ENCODE peak calls at places on chromosomes 7 and 10, in six cellular contexts. V is psoas muscle, R is neural crest cell, T is PC-3, O is pancreas, H is right lobe of liver. U is an unnamed sample.

GRCh38 chr7:133674079-133674478 is 421.2 kb downstream of the EXOC4 start:
- DNase-seq in V (no peak), R (no peak), T (no peak), O (no peak), H (no peak), U (no peak)

GRCh38 chr7:84238611-84239010 is 44.0 kb upstream of the SEMA3A start:
- DNase-seq in V (no peak), R (no peak), T (no peak), O (no peak), H (no peak), U (no peak)

GRCh38 chr7:80781561-80781979 is 137.3 kb downstream of the SEMA3C start:
- DNase-seq in V (no peak), R (no peak), T (peak), O (no peak), H (no peak), U (no peak)

GRCh38 chr10:132677905-132678298 is 108.0 kb downstream of the NKX6-2 start:
- DNase-seq in V (peak), R (no peak), T (no peak), O (no peak), H (peak), U (no peak)

GRCh38 chr10:28375399-28376354 is 72.8 kb upstream of the MPP7 start:
- DNase-seq in V (no peak), R (no peak), T (peak), O (no peak), H (no peak), U (no peak)

GRCh38 chr10:79292789-79293746 is 54.2 kb upstream of the PPIF start:
- DNase-seq in V (no peak), R (no peak), T (peak), O (no peak), H (no peak), U (peak)

GRCh38 chr10:132643709-132644543 is 106.3 kb downstream of the INPP5A start:
- DNase-seq in V (peak), R (no peak), T (no peak), O (no peak), H (peak), U (no peak)

GRCh38 chr10:19738440-19738839 is 77.8 kb upstream of the PLXDC2 start:
- DNase-seq in V (no peak), R (no peak), T (no peak), O (no peak), H (no peak), U (no peak)

GRCh38 chr10:117162093-117163021 is 24.3 kb upstream of the VAX1 start:
- DNase-seq in V (no peak), R (no peak), T (no peak), O (no peak), H (no peak), U (no peak)

GRCh38 chr7:40673285-40673684 is 538.5 kb downstream of the SUGCT start:
- DNase-seq in V (no peak), R (no peak), T (peak), O (no peak), H (no peak), U (no peak)

GRCh38 chr7:105480931-105481330 is 41.1 kb downstream of the PUS7 start:
- DNase-seq in V (no peak), R (no peak), T (no peak), O (no peak), H (no peak), U (no peak)

GRCh38 chr7:55526770-55527169 is 45.5 kb downstream of the VOPP1 start:
- DNase-seq in V (no peak), R (no peak), T (no peak), O (no peak), H (no peak), U (no peak)

GRCh38 chr7:132469264-132469663 is 107.0 kb downstream of the PLXNA4 start:
- DNase-seq in V (no peak), R (no peak), T (peak), O (no peak), H (no peak), U (no peak)

GRCh38 chr7:150732786-150733733 is 4.2 kb upstream of the GIMAP5 start:
- DNase-seq in V (no peak), R (no peak), T (no peak), O (no peak), H (no peak), U (no peak)

GRCh38 chr7:143929224-143929920 is 5.7 kb upstream of the OR2F2 start:
- DNase-seq in V (no peak), R (no peak), T (peak), O (no peak), H (no peak), U (no peak)

GRCh38 chr10:88897019-88897853 is 17.2 kb downstream of the STAMBPL1 start:
- DNase-seq in V (no peak), R (no peak), T (no peak), O (no peak), H (no peak), U (no peak)

GRCh38 chr10:29828440-29828894 is 193.7 kb upstream of the SVIL start:
- DNase-seq in V (no peak), R (no peak), T (no peak), O (no peak), H (no peak), U (no peak)

GRCh38 chr10:88944813-88945212 is 7.8 kb downstream of the ACTA2 start:
- DNase-seq in V (no peak), R (no peak), T (no peak), O (no peak), H (no peak), U (no peak)

GRCh38 chr10:75607576-75607975 is 176.2 kb downstream of the LRMDA start:
- DNase-seq in V (no peak), R (no peak), T (no peak), O (no peak), H (no peak), U (no peak)

GRCh38 chr10:112687647-112688046 is 240.6 kb downstream of the VTI1A start:
- DNase-seq in V (no peak), R (no peak), T (peak), O (no peak), H (no peak), U (no peak)

GRCh38 chr7:92955081-92955480 is 118.7 kb upstream of the CDK6 start:
- DNase-seq in V (no peak), R (no peak), T (peak), O (no peak), H (no peak), U (no peak)

GRCh38 chr7:38223311-38223710 is 45.3 kb downstream of the STARD3NL start:
- DNase-seq in V (no peak), R (no peak), T (no peak), O (no peak), H (no peak), U (no peak)

GRCh38 chr7:38224392-38224791 is 46.3 kb downstream of the STARD3NL start:
- DNase-seq in V (no peak), R (no peak), T (no peak), O (no peak), H (no peak), U (no peak)

GRCh38 chr7:38220452-38220851 is 42.4 kb downstream of the STARD3NL start:
- DNase-seq in V (no peak), R (no peak), T (no peak), O (no peak), H (no peak), U (no peak)

GRCh38 chr7:38217672-38218071 is 39.6 kb downstream of the STARD3NL start:
- DNase-seq in V (no peak), R (no peak), T (no peak), O (no peak), H (no peak), U (no peak)

DNA sequence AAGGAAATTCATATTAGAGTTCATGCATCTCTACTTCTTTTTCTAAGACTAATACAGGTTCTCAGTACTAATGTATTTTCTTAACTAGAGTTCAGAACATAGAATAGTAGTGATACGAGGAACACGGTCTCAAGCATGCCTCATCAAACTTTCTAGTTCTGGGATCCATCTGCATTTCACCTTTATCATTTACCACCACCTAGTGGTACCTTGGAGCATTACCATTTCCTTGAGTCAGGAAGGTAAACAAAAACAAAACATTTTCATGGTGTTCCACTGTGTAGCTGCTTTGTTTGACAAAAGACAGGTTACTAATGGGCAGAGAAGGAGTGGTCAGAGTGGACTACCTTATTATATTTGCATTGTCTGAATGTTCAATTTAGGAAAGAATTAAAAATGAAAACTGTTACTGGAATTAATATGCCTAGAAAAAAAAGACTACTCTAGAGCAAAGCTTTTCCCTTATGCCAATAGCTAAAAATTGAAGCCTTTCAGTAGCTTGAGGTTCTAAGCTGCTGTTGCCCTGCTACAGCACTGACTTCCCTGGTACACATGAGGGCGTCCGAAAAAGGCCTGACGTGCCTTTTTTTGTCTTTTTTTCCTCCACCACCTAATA is 44.5 kb downstream of the STARD3NL start:
- DNase-seq in V (no peak), R (no peak), T (peak), O (no peak), H (no peak), U (no peak)
- TF ChIP-seq CTCF in V (peak), R (peak), T (peak), O (peak), H (peak), U (peak)

DNA sequence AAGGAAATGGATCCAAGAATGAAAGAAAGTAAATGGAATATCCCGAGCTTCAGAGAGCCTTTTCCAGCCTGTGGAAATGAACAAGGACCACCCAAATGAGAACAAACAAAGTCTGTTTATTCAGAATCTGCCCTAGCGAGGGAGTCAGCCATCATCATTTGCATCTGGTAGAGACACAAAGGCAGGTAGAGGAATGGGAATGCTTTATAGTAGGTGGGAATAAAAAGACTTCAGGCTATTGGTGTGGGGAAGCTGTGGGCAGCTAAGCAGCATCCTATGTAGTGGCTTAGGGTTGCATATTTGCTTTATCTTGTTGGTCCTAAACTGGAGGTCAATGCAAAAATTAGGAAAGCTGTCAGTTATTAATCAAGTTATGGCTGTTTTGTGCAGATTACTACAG is 9.2 kb upstream of the MRLN start:
- DNase-seq in V (no peak), R (no peak), T (no peak), O (no peak), H (no peak), U (no peak)
- TF ChIP-seq CTCF in V (no peak), R (no peak), T (no peak), O (no peak), H (no peak), U (no peak)

GRCh38 chr10:43264324-43264986 is 2.4 kb downstream of the RASGEF1A start:
- DNase-seq in V (no peak), R (no peak), T (no peak), O (peak), H (no peak), U (no peak)

GRCh38 chr10:43263551-43264323 is 3.1 kb downstream of the RASGEF1A start:
- DNase-seq in V (no peak), R (no peak), T (no peak), O (peak), H (no peak), U (no peak)

GRCh38 chr10:43264987-43265798 is 1.7 kb downstream of the RASGEF1A start:
- DNase-seq in V (no peak), R (no peak), T (no peak), O (peak), H (no peak), U (no peak)

GRCh38 chr10:43267811-43268210 is 946 bp upstream of the RASGEF1A start:
- DNase-seq in V (no peak), R (no peak), T (no peak), O (no peak), H (no peak), U (no peak)

GRCh38 chr10:43265799-43266721 is 805 bp downstream of the RASGEF1A start:
- DNase-seq in V (no peak), R (no peak), T (peak), O (peak), H (peak), U (no peak)
- TF ChIP-seq CTCF in V (peak), R (no peak), T (peak), O (peak), H (peak), U (no peak)

GRCh38 chr7:124261710-124262109 is 228.8 kb upstream of the TMEM229A start:
- DNase-seq in V (no peak), R (no peak), T (no peak), O (no peak), H (no peak), U (no peak)
- TF ChIP-seq CTCF in V (no peak), R (no peak), T (no peak), O (no peak), H (no peak), U (no peak)

DNA sequence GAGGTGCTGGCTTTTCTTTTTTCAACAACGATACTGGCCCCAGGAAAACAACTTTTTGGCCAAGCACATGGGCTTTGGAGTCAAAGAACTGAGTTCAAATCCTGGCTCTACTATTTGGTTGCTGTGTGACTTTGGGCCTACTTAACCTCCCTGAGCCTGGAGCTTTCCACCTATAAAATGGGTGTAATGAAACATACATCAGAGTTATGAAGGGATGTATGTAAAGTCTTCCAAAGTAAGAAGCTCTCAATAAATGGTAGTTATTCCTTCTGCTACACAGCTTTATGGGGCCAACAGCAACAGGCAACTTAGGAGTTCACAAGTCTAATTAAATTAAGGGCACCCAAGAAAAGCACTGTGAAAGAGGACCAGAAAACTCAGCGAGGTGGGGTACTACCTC is 33.0 kb downstream of the ZNF777 start:
- DNase-seq in V (no peak), R (no peak), T (no peak), O (no peak), H (no peak), U (no peak)
- TF ChIP-seq CTCF in V (no peak), R (no peak), T (no peak), O (no peak), H (no peak), U (no peak)

GRCh38 chr7:30019387-30019786 is 7.1 kb downstream of the FKBP14 start:
- DNase-seq in V (no peak), R (no peak), T (no peak), O (no peak), H (no peak), U (no peak)
- TF ChIP-seq CTCF in V (no peak), R (no peak), T (peak), O (no peak), H (no peak), U (no peak)

DNA sequence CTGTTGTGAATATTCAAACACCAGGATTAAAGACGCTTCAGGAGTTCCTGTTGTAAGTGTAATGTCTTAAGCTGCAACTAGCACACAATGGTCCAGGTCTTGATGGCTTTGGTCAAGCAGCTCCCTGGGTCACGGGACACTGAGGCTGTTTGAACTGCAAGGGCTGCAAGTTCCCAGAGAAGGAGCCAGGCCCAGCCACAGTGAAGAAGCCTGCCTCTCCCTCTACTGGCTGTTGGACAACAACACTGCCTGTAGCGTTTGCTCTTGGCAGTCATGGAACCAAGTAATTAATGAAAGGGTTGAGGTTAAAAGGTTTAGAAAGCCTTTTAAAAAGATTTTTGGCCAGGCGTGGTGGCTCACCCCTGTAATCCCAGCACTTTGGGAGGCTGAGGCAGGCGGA is 31.9 kb upstream of the GUSB start:
- DNase-seq in V (no peak), R (no peak), T (peak), O (no peak), H (peak), U (no peak)
- TF ChIP-seq CTCF in V (no peak), R (peak), T (peak), O (no peak), H (peak), U (peak)

DNA sequence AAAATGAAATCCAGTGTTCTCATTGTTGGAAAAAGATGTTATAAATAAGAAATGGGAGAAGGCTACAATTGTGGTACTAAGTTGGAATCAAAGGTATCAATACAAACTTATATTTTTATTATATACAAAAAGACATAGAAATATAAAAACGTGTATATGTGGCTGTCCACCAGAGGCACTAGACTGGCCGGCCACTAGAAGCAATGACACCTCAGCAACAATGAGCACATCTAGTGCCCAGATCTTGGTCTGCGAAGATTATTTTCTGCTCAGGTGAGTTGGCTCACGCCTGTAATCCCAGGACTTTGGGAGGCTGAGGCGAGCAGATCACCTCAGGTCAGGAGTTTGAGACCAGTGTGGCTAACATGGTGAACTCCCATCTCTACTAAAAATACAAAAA is 21.6 kb downstream of the IDE start:
- DNase-seq in V (no peak), R (no peak), T (no peak), O (no peak), H (no peak), U (no peak)
- TF ChIP-seq CTCF in V (no peak), R (peak), T (peak), O (no peak), H (peak), U (no peak)

GRCh38 chr10:49090696-49091338 is 24.5 kb downstream of the VSTM4 start:
- DNase-seq in V (no peak), R (no peak), T (no peak), O (no peak), H (no peak), U (no peak)
- TF ChIP-seq CTCF in V (no peak), R (no peak), T (no peak), O (no peak), H (no peak), U (no peak)

U was measured in D721Med.